ENCODE peak calls at places on chromosome 2, in ten cellular contexts. S is spleen, T is psoas muscle, U is small intestine, G is GM23248, X is heart right ventricle, V is ascending aorta, I is DND-41, F is right atrium auricular region, N is right cardiac atrium. Q is an unnamed sample. For H3K27me3 and H3K9me3, the result is how much of the 10 kb centered on the place peaks cover.

GRCh38 chr2:238295144-238296112 is 7.0 kb upstream of the PER2 start:
- DNase-seq in U (no peak), T (peak), X (no peak), F (no peak), V (no peak), I (no peak), G (no peak), N (no peak), S (peak), Q (no peak)

GRCh38 chr2:215540646-215541045 is 104.8 kb upstream of the FN1 start:
- DNase-seq in N (no peak), G (peak), S (no peak), U (no peak), F (no peak), I (no peak), X (peak), V (no peak), T (no peak), Q (peak)

GRCh38 chr2:33363599-33364300 is 112.7 kb upstream of the RASGRP3 start:
- DNase-seq in I (no peak), X (no peak), V (no peak), G (no peak), N (no peak), F (no peak), S (no peak), T (no peak), U (no peak), Q (no peak)

GRCh38 chr2:128595763-128596452 is 277.2 kb upstream of the HS6ST1 start:
- DNase-seq in F (no peak), S (no peak), G (no peak), I (no peak), T (no peak), U (no peak), X (no peak), V (peak), N (no peak), Q (no peak)

GRCh38 chr2:135557533-135557932 is 26.2 kb downstream of the R3HDM1 start:
- DNase-seq in S (no peak), F (no peak), V (no peak), T (no peak), I (no peak), G (no peak), U (peak), N (no peak), X (peak), Q (no peak)

GRCh38 chr2:237723023-237723422 is 75.6 kb upstream of the RBM44 start:
- DNase-seq in N (no peak), I (no peak), S (no peak), F (no peak), U (no peak), X (no peak), T (no peak), G (no peak), V (no peak), Q (no peak)

GRCh38 chr2:26696352-26696816 is 3.9 kb downstream of the KCNK3 start:
- DNase-seq in X (no peak), T (no peak), V (no peak), U (peak), I (no peak), G (peak), S (no peak), F (no peak), N (no peak), Q (peak)

GRCh38 chr2:136134126-136134525 is 16.2 kb upstream of the CXCR4 start:
- DNase-seq in X (no peak), F (no peak), G (no peak), N (no peak), S (no peak), U (no peak), I (peak), V (no peak), T (no peak), Q (no peak)

GRCh38 chr2:10195278-10196219 is 73.0 kb downstream of the RRM2 start:
- DNase-seq in N (no peak), T (no peak), S (no peak), V (no peak), G (no peak), U (no peak), F (no peak), X (no peak), I (no peak), Q (no peak)

GRCh38 chr2:74896232-74896631 is 62.2 kb upstream of the POLE4 start:
- DNase-seq in G (no peak), V (no peak), X (no peak), U (no peak), F (no peak), N (no peak), S (no peak), I (no peak), T (no peak), Q (no peak)

GRCh38 chr2:36800381-36800780 is 103.9 kb downstream of the VIT start:
- DNase-seq in X (no peak), I (no peak), G (no peak), N (no peak), V (no peak), S (no peak), U (no peak), T (no peak), F (no peak), Q (no peak)

GRCh38 chr2:236745420-236746210 is 176.0 kb downstream of the ACKR3 start:
- DNase-seq in U (no peak), T (no peak), F (no peak), X (no peak), V (peak), S (no peak), I (no peak), G (peak), N (no peak), Q (peak)

GRCh38 chr2:112813043-112813966 is 23.3 kb downstream of the IL1B start:
- DNase-seq in V (no peak), G (no peak), N (no peak), T (no peak), I (no peak), X (no peak), S (no peak), F (no peak), U (no peak), Q (no peak)

GRCh38 chr2:182587831-182588230 is 128.2 kb upstream of the DNAJC10 start:
- DNase-seq in I (no peak), U (no peak), F (no peak), N (no peak), T (no peak), X (no peak), V (no peak), G (peak), S (no peak), Q (no peak)

GRCh38 chr2:8212239-8212638 is 469.6 kb upstream of the ID2 start:
- DNase-seq in S (no peak), G (no peak), F (no peak), I (no peak), N (no peak), T (no peak), U (peak), V (no peak), X (no peak), Q (no peak)

GRCh38 chr2:9422321-9423099 is 818 bp downstream of the ITGB1BP1 start:
- DNase-seq in F (peak), I (peak), U (peak), T (peak), X (peak), V (no peak), S (peak), N (peak), G (peak), Q (peak)

GRCh38 chr2:197804758-197805597 is 585 bp downstream of the PLCL1 start:
- DNase-seq in X (peak), S (peak), N (peak), V (peak), G (peak), F (no peak), U (no peak), I (peak), T (peak), Q (no peak)

GRCh38 chr2:121446647-121447241 is 83.9 kb upstream of the RNU4ATAC start:
- DNase-seq in S (no peak), F (no peak), V (no peak), U (no peak), T (no peak), N (no peak), X (no peak), G (no peak), I (no peak), Q (no peak)

GRCh38 chr2:219446101-219446504 is 11.5 kb downstream of the SPEG start:
- DNase-seq in I (no peak), V (peak), U (no peak), G (peak), F (no peak), S (no peak), X (no peak), T (peak), N (no peak), Q (peak)

GRCh38 chr2:181158453-181158852 is 178.0 kb downstream of the UBE2E3 start:
- DNase-seq in G (peak), S (no peak), V (no peak), X (no peak), F (no peak), T (no peak), U (no peak), I (no peak), N (no peak), Q (no peak)

GRCh38 chr2:95068256-95068655 is 42.7 kb downstream of the MAL start:
- DNase-seq in G (no peak), U (no peak), I (no peak), T (no peak), X (no peak), F (no peak), V (no peak), S (no peak), N (no peak), Q (no peak)

GRCh38 chr2:236063994-236064393 is 104.2 kb downstream of the GBX2 start:
- DNase-seq in N (no peak), S (no peak), G (no peak), X (no peak), T (no peak), U (no peak), V (no peak), I (no peak), F (no peak), Q (no peak)

GRCh38 chr2:57842531-57842930 is 204.1 kb upstream of the VRK2 start:
- DNase-seq in I (no peak), V (no peak), X (no peak), G (peak), T (no peak), S (no peak), U (no peak), N (no peak), F (no peak), Q (peak)

GRCh38 chr2:197168705-197169104 is 141.9 kb downstream of the ANKRD44 start:
- DNase-seq in G (peak), V (peak), X (peak), U (peak), N (peak), F (peak), S (peak), I (peak), T (peak), Q (peak)

GRCh38 chr2:68565858-68566257 is 77.5 kb upstream of the PROKR1 start:
- DNase-seq in N (no peak), I (no peak), G (peak), X (no peak), V (no peak), U (no peak), S (no peak), F (no peak), T (no peak), Q (no peak)

GRCh38 chr2:196253115-196253484 is 81.7 kb upstream of the STK17B start:
- DNase-seq in N (no peak), I (no peak), G (peak), V (no peak), S (no peak), F (no peak), U (no peak), T (no peak), X (no peak), Q (no peak)

GRCh38 chr2:121778736-121779487 is 23.5 kb downstream of the TSN start:
- DNase-seq in X (no peak), F (no peak), N (no peak), U (peak), V (no peak), S (no peak), T (no peak), G (no peak), I (no peak), Q (no peak)

GRCh38 chr2:224442092-224442999 is 40.4 kb upstream of the FAM124B start:
- DNase-seq in V (no peak), U (peak), N (peak), G (peak), I (no peak), S (peak), X (no peak), T (peak), F (no peak), Q (peak)

GRCh38 chr2:165594935-165595255 is 125.4 kb downstream of the CSRNP3 start:
- DNase-seq in I (no peak), V (no peak), T (no peak), S (no peak), F (no peak), X (no peak), U (no peak), G (no peak), N (no peak), Q (no peak)

GRCh38 chr2:232781765-232782164 is 5.4 kb upstream of the KCNJ13 start:
- DNase-seq in V (no peak), N (no peak), U (peak), G (peak), F (no peak), T (no peak), S (no peak), X (no peak), I (no peak), Q (no peak)

GRCh38 chr2:224999784-225000183 is 42.5 kb downstream of the DOCK10 start:
- DNase-seq in U (no peak), G (peak), T (no peak), N (no peak), I (no peak), F (no peak), S (no peak), V (no peak), X (no peak), Q (no peak)

GRCh38 chr2:1881998-1882397 is 137.7 kb upstream of the PXDN start:
- DNase-seq in G (no peak), V (no peak), U (no peak), S (no peak), F (no peak), X (no peak), T (no peak), I (no peak), N (no peak), Q (no peak)

GRCh38 chr2:187658952-187659525 is 104.8 kb upstream of the TFPI start:
- DNase-seq in X (no peak), G (peak), S (no peak), F (no peak), T (no peak), I (no peak), V (no peak), U (peak), N (no peak), Q (peak)

GRCh38 chr2:240645346-240646060 is 20.2 kb downstream of the GPR35 start:
- DNase-seq in X (no peak), I (no peak), T (peak), S (no peak), U (no peak), F (peak), G (no peak), N (no peak), V (no peak), Q (no peak)

GRCh38 chr2:240646061-240646899 is 21.0 kb downstream of the GPR35 start:
- DNase-seq in I (no peak), T (peak), G (no peak), X (no peak), F (peak), U (no peak), N (no peak), V (no peak), S (no peak), Q (no peak)

GRCh38 chr2:240647503-240648154 is 22.3 kb downstream of the GPR35 start:
- DNase-seq in V (no peak), U (no peak), T (peak), F (peak), G (no peak), N (peak), S (no peak), I (no peak), X (no peak), Q (no peak)

GRCh38 chr2:240648155-240648649 is 22.9 kb downstream of the GPR35 start:
- DNase-seq in X (no peak), V (no peak), T (peak), F (peak), U (no peak), N (peak), I (no peak), G (no peak), S (no peak), Q (no peak)

DNA sequence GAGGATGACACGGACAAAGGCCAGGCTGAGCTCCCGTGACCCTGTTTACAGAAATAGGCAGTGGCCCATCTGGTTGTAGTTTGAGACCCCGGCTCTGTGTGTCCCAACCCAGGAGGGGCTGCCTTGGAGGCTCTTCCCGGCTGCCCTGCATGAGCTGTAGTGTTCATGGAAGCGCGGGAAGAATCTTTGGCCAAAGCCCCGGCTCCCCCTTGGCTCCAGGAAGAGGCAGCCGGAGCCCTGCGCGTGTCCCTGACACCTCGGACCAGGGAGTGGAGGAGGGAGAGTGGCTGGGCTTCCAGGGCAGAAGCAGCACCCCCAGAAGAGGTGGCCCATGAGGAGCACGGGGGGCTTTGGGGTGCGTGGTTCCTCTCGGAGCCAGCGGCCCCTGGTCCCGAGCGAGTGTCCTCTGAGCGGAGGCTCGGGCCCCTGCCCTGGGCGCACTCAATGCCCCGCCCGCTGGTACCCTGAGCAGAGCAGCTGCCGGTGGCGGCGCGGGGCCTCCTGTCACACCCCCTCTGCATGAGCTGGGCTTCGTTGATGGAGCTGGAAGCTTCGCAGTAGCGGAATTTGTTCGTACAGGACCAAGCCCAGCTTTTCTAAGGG is 21.7 kb downstream of the GPR35 start:
- DNase-seq in I (no peak), U (no peak), X (no peak), V (no peak), N (peak), T (peak), S (no peak), F (peak), G (no peak), Q (no peak)
- H3K27me3 ChIP-seq in I (under half), U (under half), X (half or more), V (under half), N (under half), T (under half), S (under half), F (under half), G (under half), Q (under half)

GRCh38 chr2:176126929-176127768 is 2.4 kb upstream of the HOXD8 start:
- DNase-seq in S (no peak), I (peak), X (peak), T (no peak), V (peak), F (peak), G (peak), U (peak), N (no peak), Q (peak)
- H3K4me3 ChIP-seq in S (no peak), I (no peak), X (no peak), T (peak), V (no peak), F (no peak), G (peak), U (no peak), N (no peak), Q (peak)

GRCh38 chr2:15985531-15985930 is 45.2 kb downstream of the MYCN start:
- DNase-seq in V (no peak), F (no peak), I (no peak), N (no peak), G (no peak), X (no peak), U (no peak), S (no peak), T (no peak), Q (no peak)
- H3K9me3 ChIP-seq in V (under half), F (under half), I (under half), N (under half), G (under half), X (under half), U (under half), S (under half), T (under half), Q (under half)

DNA sequence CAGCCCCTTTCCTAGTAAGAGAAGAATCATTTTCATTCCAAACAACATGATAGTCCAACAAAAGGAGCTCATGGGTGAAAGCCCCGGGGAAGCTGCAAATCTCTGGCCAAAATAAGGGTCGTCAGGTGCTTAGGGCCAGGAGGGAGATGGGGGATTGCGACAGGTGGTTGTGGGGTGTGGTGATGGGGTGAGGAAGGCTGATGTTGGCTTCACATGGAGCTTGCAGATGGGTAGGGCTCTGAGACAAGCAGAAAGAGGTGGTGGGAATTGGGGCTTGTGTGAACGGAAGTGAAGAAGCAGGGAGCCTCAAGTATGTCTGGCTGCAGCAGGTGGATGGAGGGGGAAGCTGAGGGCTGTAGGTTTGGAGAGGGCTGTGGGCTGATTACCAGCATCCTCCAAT is 126.1 kb downstream of the CLIP4 start:
- DNase-seq in U (no peak), G (no peak), S (peak), N (no peak), I (no peak), X (no peak), F (no peak), T (no peak), V (no peak), Q (no peak)
- H3K27me3 ChIP-seq in U (under half), G (under half), S (under half), N (under half), I (under half), X (half or more), F (under half), T (under half), V (under half), Q (under half)

DNA sequence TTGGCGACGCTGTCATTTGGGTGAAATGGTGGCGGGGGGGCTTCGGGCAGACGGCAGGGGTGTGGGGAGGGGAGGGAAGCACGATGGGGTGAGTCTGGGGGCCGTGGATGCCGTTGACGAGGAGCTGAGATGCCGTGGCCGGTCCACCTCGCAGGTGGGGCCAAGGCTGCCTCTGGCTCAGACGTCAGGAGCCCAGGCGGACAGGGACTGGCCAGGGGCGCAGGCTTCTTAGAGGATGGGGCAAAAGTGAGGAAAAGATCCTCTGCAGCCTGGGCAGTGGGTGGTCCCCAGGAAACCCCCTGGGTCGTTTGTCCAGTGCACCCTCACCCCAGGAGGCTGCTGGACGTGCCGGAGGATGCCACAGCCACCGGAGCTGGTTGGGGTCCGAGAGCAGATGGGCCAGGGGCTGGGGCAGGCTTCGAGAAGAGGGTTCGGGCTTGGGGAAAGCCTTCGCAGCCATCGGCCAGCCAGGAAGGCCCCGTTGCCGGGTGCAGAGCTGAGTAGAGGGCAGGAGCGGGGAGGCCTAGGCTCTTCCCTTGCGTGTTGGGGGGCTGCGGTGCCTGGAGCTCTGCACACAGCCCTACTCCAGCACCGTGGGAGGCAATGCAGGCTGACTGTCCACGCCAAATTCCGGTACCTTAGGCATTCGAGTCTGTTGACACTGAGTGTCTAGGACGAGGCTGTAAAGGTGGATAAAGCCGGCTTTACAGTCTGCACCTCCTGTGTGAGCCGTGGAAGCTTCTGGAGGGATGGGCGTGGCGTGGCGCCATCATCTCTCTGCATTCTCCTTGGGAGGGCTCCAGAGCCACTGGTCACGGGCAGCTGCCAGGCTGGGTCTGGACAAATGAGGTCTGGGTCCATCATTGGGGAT is 18.8 kb downstream of the GPC1 start:
- DNase-seq in V (no peak), G (no peak), T (peak), S (no peak), F (no peak), U (no peak), I (no peak), X (no peak), N (peak), Q (no peak)
- H3K4me3 ChIP-seq in V (peak), G (no peak), T (no peak), S (no peak), F (no peak), U (no peak), I (no peak), X (no peak), N (no peak), Q (no peak)

Q was measured in MG63.